ENCODE peak calls at places on chromosomes 12 and 14, in four cellular contexts. Y is A549, M is H1, N is HepG2. T is an unnamed sample.

GRCh38 chr14:63297387-63297786 is 21.3 kb downstream of the GPHB5 start:
- DNase-seq in Y (no peak), M (no peak), N (no peak), T (no peak)

GRCh38 chr14:68403794-68404522 is 388.9 kb downstream of the ZFP36L1 start:
- DNase-seq in Y (no peak), M (no peak), N (no peak), T (no peak)

GRCh38 chr12:10554228-10554970 is 48.7 kb downstream of the EIF2S3B start:
- DNase-seq in Y (no peak), M (no peak), N (no peak), T (no peak)

GRCh38 chr14:105944632-105945610 is 418.5 kb downstream of the TMEM121 start:
- DNase-seq in Y (peak), M (peak), N (peak), T (peak)

GRCh38 chr14:92603309-92604257 is 90.0 kb downstream of the RIN3 start:
- DNase-seq in Y (peak), M (no peak), N (no peak), T (no peak)

GRCh38 chr12:77980782-77981181 is 150.1 kb downstream of the NAV3 start:
- DNase-seq in Y (no peak), M (no peak), N (no peak), T (no peak)

GRCh38 chr12:80580254-80580653 is 127.2 kb upstream of the MYF6 start:
- DNase-seq in Y (no peak), M (no peak), N (no peak), T (no peak)

GRCh38 chr12:106976013-106976658 is 10.8 kb downstream of the MTERF2 start:
- DNase-seq in Y (no peak), M (no peak), N (peak), T (no peak)

GRCh38 chr14:68124885-68125731 is 305.5 kb downstream of the RAD51B start:
- DNase-seq in Y (peak), M (no peak), N (peak), T (no peak)

GRCh38 chr12:57063991-57064725 is 14.2 kb upstream of the MYO1A start:
- DNase-seq in Y (no peak), M (no peak), N (no peak), T (no peak)

GRCh38 chr14:26597136-26598080 is at the start of gene NOVA1:
- DNase-seq in Y (peak), M (peak), N (no peak), T (no peak)

GRCh38 chr12:1496162-1496925 is 98.0 kb downstream of the FBXL14 start:
- DNase-seq in Y (no peak), M (peak), N (no peak), T (no peak)

GRCh38 chr14:33836203-33836894 is 114.5 kb downstream of the EGLN3 start:
- DNase-seq in Y (no peak), M (no peak), N (no peak), T (peak)

GRCh38 chr12:69935651-69936100 is 110.6 kb downstream of the MYRFL start:
- DNase-seq in Y (no peak), M (no peak), N (no peak), T (no peak)

GRCh38 chr12:26822051-26822450 is 10.9 kb downstream of the ITPR2 start:
- DNase-seq in Y (no peak), M (no peak), N (no peak), T (no peak)

GRCh38 chr14:30681752-30682355 is 59.7 kb downstream of the SCFD1 start:
- DNase-seq in Y (peak), M (no peak), N (peak), T (peak)

GRCh38 chr14:93085916-93086315 is 29.8 kb downstream of the ITPK1 start:
- DNase-seq in Y (peak), M (no peak), N (no peak), T (peak)

GRCh38 chr12:13022737-13023370 is 21.3 kb upstream of the FAM234B start:
- DNase-seq in Y (no peak), M (no peak), N (no peak), T (no peak)

GRCh38 chr12:61095131-61095530 is 1165.1 kb upstream of the USP15 start:
- DNase-seq in Y (no peak), M (no peak), N (no peak), T (no peak)

GRCh38 chr14:61703342-61704129 is 8.2 kb downstream of the HIF1A start:
- DNase-seq in Y (no peak), M (no peak), N (no peak), T (no peak)

GRCh38 chr14:61704554-61704953 is 9.2 kb downstream of the HIF1A start:
- DNase-seq in Y (no peak), M (no peak), N (no peak), T (no peak)

GRCh38 chr14:61699092-61699491 is 3.8 kb downstream of the HIF1A start:
- DNase-seq in Y (no peak), M (no peak), N (no peak), T (peak)

GRCh38 chr14:61700104-61700886 is 5.0 kb downstream of the HIF1A start:
- DNase-seq in Y (no peak), M (no peak), N (no peak), T (no peak)

GRCh38 chr14:61701946-61702345 is 6.6 kb downstream of the HIF1A start:
- DNase-seq in Y (no peak), M (no peak), N (no peak), T (no peak)
- TF ChIP-seq PHF8 in Y (no peak), M (no peak), N (no peak), T (no peak)

GRCh38 chr14:90253826-90254225 is 2.5 kb upstream of the PSMC1 start:
- DNase-seq in Y (no peak), M (no peak), N (no peak), T (no peak)

DNA sequence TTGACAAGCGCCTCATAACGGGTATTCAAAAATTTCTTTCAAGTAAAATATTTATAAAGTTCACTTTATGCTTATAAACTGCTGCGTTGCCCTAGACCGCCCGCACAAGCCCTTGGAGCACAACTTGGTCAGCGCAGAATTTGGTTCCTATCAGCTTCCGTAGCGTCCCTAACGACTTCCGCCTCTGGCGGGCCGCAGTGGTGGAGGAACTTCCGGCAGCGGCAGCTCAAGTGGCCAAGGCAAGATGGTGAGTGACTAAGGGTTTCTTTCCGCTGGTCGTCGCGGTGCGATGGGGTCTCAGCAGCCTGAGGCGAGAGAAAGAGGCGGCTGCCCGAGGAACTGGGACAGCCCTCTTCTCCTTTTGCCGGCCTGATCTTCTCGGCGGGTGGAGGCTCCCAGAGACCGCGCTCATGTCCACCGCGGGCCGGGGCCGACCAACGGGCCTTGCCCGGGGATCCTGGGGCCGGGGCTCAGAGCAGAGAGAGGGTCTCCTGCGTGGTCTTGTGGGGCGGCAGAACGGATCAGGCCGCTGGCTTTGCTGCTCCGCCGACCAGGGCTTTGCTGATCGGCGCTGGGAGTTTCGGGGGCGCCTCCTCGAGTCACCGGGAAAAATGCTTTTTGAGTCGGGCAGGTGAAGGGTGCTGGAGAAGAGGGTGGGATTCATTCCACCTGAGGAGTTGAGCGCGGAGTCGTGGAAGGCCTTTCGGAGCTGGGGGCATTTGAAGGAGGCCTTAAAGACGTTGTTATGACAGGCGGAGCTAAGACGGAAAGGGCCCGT is at the start of gene PSMC1:
- DNase-seq in Y (peak), M (peak), N (peak), T (peak)
- TF ChIP-seq CTCF in Y (no peak), M (no peak), N (no peak), T (no peak)

GRCh38 chr14:104109121-104109541 is 23.6 kb downstream of the ASPG start:
- DNase-seq in Y (no peak), M (no peak), N (no peak), T (no peak)
- TF ChIP-seq PHF8 in Y (no peak), M (no peak), N (no peak), T (no peak)

GRCh38 chr12:73053903-73054302 is 781.7 kb downstream of the TRHDE start:
- DNase-seq in Y (no peak), M (no peak), N (no peak), T (no peak)

GRCh38 chr12:73057428-73057827 is 785.3 kb downstream of the TRHDE start:
- DNase-seq in Y (peak), M (no peak), N (no peak), T (no peak)
- TF ChIP-seq CTCF in Y (no peak), M (peak), N (no peak), T (no peak)

GRCh38 chr14:77681196-77682157 is 26.3 kb downstream of the ALKBH1 start:
- DNase-seq in Y (peak), M (no peak), N (peak), T (no peak)
- TF ChIP-seq PHF8 in Y (no peak), M (no peak), N (no peak), T (no peak)

GRCh38 chr14:75800792-75801191 is 139.7 kb downstream of the TTLL5 start:
- DNase-seq in Y (peak), M (peak), N (no peak), T (no peak)
- TF ChIP-seq CTCF in Y (no peak), M (peak), N (peak), T (no peak)

GRCh38 chr12:65099182-65099581 is 21.9 kb downstream of the WIF1 start:
- DNase-seq in Y (no peak), M (no peak), N (no peak), T (no peak)

GRCh38 chr12:65098364-65098763 is 22.7 kb downstream of the WIF1 start:
- DNase-seq in Y (no peak), M (no peak), N (no peak), T (no peak)

GRCh38 chr12:65094722-65095121 is 26.4 kb downstream of the WIF1 start:
- DNase-seq in Y (no peak), M (no peak), N (no peak), T (no peak)

GRCh38 chr12:65100140-65100539 is 21.0 kb downstream of the WIF1 start:
- DNase-seq in Y (no peak), M (no peak), N (peak), T (no peak)
- TF ChIP-seq PHF8 in Y (no peak), M (no peak), N (no peak), T (no peak)

GRCh38 chr12:3715999-3716398 is 36.9 kb downstream of the CRACR2A start:
- DNase-seq in Y (no peak), M (no peak), N (peak), T (no peak)

GRCh38 chr12:3720772-3721171 is 32.1 kb downstream of the CRACR2A start:
- DNase-seq in Y (no peak), M (no peak), N (no peak), T (no peak)

GRCh38 chr12:3718100-3718499 is 34.8 kb downstream of the CRACR2A start:
- DNase-seq in Y (no peak), M (no peak), N (no peak), T (no peak)

GRCh38 chr12:3713483-3713882 is 39.4 kb downstream of the CRACR2A start:
- DNase-seq in Y (no peak), M (peak), N (no peak), T (no peak)

DNA sequence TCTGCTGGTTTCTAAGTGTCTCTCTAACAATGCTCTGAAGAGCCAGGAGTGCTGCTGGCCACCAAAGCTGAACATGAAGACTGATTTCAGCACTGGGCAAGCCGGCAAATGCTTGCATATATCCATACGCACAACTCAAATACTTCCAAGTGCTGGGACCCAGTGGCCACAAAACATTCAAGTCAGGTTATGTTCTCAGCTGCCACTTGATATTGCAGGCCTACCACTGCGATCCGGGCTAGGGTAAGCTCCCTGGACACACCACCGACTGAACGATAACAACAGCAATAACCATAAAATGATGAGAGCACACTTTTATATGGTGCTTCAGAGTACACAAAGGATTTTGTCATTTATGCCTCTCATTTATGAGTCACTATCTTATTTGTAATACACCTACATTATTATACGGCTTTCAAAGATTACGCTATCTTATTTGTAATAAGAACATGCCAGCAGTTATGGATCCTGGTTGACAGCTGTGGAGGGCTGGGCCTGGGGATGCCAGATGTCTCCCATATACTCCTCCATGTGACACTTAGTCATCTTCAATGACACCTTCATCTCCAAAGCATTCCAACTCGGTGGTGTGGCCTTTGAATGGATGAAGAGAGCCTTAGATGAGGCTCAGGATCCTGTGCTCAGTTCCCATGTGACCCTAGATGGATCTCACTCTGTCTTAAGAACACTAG is 35.5 kb downstream of the CRACR2A start:
- DNase-seq in Y (no peak), M (no peak), N (no peak), T (no peak)
- TF ChIP-seq CTCF in Y (no peak), M (no peak), N (no peak), T (no peak)

GRCh38 chr12:76075448-76075847 is 9.0 kb downstream of the NAP1L1 start:
- DNase-seq in Y (no peak), M (no peak), N (no peak), T (no peak)
- TF ChIP-seq PHF8 in Y (no peak), M (no peak), N (no peak), T (no peak)

DNA sequence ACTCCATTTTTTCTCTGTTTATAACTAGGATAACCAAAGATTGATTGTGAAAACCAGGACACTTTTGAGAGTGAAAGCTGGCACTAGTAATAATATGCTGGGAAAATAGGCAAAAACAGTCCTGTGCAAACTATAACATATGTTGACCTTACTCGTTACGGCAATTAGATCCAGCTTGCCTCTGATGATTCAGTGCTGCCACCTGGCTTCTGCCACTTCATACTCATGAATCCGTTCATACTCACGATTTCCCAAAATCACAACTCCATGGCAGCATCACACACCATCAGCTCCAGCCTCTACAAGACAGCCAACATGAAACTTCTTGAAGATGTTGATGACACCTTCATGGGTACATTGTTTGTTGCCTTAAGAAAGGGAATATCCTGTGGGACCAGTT is 49.1 kb upstream of the CAND1 start:
- DNase-seq in Y (peak), M (no peak), N (peak), T (no peak)
- TF ChIP-seq CTCF in Y (peak), M (peak), N (peak), T (peak)

T was measured in K562.